ENCODE peak calls at places on chromosomes 13 and 19, in eight cellular contexts. M is AG04450, P is suprapubic skin, B is mesothelial cell of epicardium, N is thoracic aorta, E is lower leg skin, R is endothelial cell of umbilical vein, A is fibroblast of villous mesenchyme. C is an unnamed sample.

GRCh38 chr19:13864513-13865242 is 12.3 kb upstream of the NANOS3 start:
- DNase-seq in P (no peak), N (no peak), M (no peak), A (no peak), B (no peak), E (no peak), R (no peak), C (no peak)

GRCh38 chr13:105541565-105541964 is 993.9 kb downstream of the EFNB2 start:
- DNase-seq in M (no peak), E (no peak), P (no peak), A (no peak), B (no peak), R (no peak), N (no peak), C (no peak)

GRCh38 chr19:2180114-2180513 is 16.4 kb downstream of the DOT1L start:
- DNase-seq in A (no peak), E (no peak), B (no peak), P (no peak), R (no peak), M (no peak), N (no peak), C (no peak)

GRCh38 chr19:7618366-7618765 is 11.0 kb downstream of the XAB2 start:
- DNase-seq in B (no peak), E (no peak), R (no peak), N (no peak), P (no peak), A (no peak), M (no peak), C (no peak)

GRCh38 chr13:21322304-21322965 is 136.7 kb downstream of the ZDHHC20 start:
- DNase-seq in R (no peak), P (no peak), A (no peak), E (no peak), B (no peak), N (no peak), M (no peak), C (no peak)

GRCh38 chr19:5430237-5430636 is 25.0 kb upstream of the ZNRF4 start:
- DNase-seq in A (no peak), E (no peak), R (no peak), M (no peak), P (no peak), B (no peak), N (no peak), C (no peak)

GRCh38 chr13:46179576-46180368 is 2.2 kb downstream of the LCP1 start:
- DNase-seq in B (no peak), E (peak), A (no peak), M (no peak), R (no peak), P (no peak), N (peak), C (no peak)

GRCh38 chr13:18995259-18995873 is 186.3 kb downstream of the TUBA3C start:
- DNase-seq in B (no peak), A (no peak), N (no peak), P (no peak), R (no peak), E (no peak), M (no peak), C (no peak)

GRCh38 chr13:39036212-39036611 is 1.7 kb downstream of the PROSER1 start:
- DNase-seq in N (no peak), E (no peak), P (no peak), M (no peak), B (no peak), R (no peak), A (peak), C (no peak)

GRCh38 chr19:48967346-48968178 is 2.5 kb downstream of the FTL start:
- DNase-seq in A (peak), P (no peak), N (no peak), R (no peak), B (no peak), M (no peak), E (no peak), C (no peak)

GRCh38 chr19:46766569-46767317 is 20.5 kb upstream of the STRN4 start:
- DNase-seq in A (no peak), M (no peak), R (peak), P (no peak), B (no peak), E (no peak), N (no peak), C (no peak)
- TF ChIP-seq CTCF in A (peak), M (peak), R (peak), P (no peak), B (peak), E (no peak), N (peak), C (peak)

DNA sequence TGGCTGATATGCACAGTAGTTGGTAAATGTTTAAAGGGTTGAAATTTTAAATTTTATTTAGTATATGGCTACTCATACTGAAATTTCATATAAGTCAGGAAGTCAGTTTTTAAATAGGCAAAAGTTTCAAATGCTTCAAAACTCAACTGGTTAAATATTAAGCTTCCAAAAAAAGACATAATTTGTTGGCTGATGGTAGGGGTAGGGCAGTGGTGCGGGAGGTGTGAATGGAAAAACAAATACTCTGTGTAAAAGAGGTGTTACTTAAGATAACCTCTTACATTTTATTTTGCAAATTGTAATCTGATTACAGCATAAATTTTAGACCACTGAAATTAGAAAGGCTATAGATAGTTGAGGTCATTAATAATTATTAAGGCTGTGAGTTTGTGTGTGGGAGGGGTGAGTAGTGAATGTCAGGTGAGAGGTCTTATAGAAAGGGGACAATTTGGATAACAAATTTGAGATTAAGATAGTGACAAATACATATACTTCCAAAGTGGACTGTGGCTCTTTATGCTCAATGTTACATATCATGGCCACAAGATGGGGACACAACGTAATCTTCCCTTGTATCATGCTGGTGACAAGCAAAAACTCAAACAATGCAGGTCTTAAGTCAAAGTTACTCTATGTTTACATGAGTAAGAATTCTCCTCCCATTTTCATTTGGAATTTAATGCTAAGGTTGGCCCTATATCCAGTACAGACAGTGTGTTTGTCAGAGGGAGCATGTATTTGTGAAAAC is 36.6 kb upstream of the OXGR1 start:
- DNase-seq in P (no peak), N (no peak), M (peak), E (no peak), R (peak), A (peak), B (no peak), C (no peak)
- TF ChIP-seq CTCF in P (no peak), N (no peak), M (peak), E (no peak), R (peak), A (peak), B (no peak), C (peak)

DNA sequence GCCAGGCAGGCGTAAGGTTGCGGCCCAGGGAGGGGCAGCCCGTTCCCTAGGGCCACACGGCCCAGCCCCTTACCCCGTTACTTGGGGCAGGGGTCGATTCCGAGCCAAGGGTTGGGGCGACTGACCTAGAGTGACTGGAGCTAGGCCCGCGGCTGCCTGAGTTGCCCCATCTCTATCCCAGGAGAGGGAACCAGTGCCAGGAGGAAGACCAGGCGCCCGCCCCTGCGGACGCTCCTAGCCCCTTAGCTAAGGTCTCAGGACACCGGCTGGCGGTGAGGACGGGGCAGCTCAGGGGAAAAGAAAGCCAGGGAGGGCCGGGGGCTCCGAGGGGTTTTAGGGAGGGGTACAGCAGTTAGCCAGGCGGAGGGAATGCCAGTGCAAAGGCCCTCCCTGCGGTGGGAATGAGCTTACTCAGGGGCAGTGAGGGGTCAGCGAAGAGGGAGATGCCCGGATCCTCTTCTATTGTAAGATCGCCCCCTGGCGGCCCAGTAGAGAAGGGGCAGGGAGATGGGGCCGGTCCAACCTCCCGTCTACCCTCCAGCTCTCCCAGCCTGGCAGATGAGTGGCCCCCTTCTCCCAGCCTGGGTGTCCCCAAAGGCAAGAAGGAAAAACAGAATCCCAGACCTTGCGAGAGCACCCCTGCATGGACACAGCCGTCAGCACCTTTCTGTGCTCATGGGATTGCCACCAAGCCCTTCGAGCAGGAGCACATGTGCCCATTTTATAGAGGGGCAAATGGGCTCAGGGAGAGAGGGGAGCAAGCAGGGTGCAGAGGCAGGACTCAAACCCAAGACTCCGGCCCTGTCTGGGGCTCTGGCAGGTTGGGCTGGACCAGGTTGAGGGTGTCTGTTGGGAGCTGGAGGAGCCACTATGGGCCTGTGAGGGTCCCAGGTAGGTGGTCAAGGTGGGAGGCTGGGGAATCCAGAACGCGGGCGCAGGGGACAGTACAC is 16.3 kb downstream of the CILP2 start:
- DNase-seq in A (peak), N (no peak), P (no peak), M (no peak), B (no peak), E (no peak), R (no peak), C (no peak)
- TF ChIP-seq CTCF in A (peak), N (peak), P (peak), M (peak), B (peak), E (no peak), R (peak), C (peak)

GRCh38 chr19:27774337-27774736 is 1438.6 kb downstream of the UQCRFS1 start:
- DNase-seq in R (no peak), N (no peak), E (no peak), B (no peak), A (no peak), M (no peak), P (no peak), C (no peak)
- TF ChIP-seq CTCF in R (peak), N (no peak), E (no peak), B (peak), A (peak), M (peak), P (no peak), C (peak)

GRCh38 chr13:100106705-100107104 is 17.8 kb downstream of the PCCA start:
- DNase-seq in A (no peak), M (no peak), R (no peak), N (no peak), P (no peak), E (no peak), B (no peak), C (no peak)

GRCh38 chr13:100115693-100116254 is 26.9 kb downstream of the PCCA start:
- DNase-seq in M (no peak), E (no peak), R (no peak), A (no peak), P (no peak), B (no peak), N (no peak), C (no peak)

GRCh38 chr13:100110269-100110668 is 21.4 kb downstream of the PCCA start:
- DNase-seq in P (no peak), N (no peak), A (no peak), B (no peak), R (no peak), E (no peak), M (no peak), C (no peak)

GRCh38 chr13:100108913-100109507 is 20.1 kb downstream of the PCCA start:
- DNase-seq in E (no peak), M (no peak), B (no peak), P (no peak), N (no peak), A (no peak), R (no peak), C (no peak)

DNA sequence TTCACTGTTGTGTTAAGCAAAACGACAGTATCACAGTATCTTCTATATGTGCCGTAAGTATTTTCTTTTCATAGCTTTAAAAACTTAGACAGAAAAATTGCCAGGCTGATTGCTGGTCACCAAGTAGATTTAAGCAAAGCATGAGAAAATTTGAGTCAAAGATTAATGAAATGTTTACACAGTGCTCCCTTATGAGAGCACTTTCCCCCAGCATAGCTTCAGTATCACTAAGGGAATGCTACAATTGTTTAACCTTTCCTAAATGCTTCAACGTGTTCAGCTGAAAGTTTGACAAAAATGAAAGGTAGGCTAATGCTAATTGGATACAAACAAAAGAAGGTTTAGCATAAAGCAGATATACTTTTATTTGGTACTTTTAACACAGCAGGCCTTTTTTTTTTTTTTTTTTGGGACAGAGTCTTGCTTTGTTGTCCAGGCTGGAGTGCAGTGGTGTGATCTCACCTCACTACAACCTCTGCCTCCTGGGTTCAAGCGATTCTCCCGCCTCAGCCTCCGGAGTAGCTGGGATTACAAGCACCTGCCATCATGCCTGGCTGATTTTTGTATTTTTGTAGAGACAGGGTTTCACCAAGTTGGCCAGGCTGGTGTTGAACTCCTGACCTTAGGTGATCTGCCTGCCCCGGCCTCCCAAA is 23.4 kb downstream of the PCCA start:
- DNase-seq in N (no peak), B (no peak), P (no peak), R (no peak), M (no peak), A (no peak), E (no peak), C (no peak)
- TF ChIP-seq CTCF in N (no peak), B (no peak), P (no peak), R (no peak), M (no peak), A (no peak), E (no peak), C (no peak)

DNA sequence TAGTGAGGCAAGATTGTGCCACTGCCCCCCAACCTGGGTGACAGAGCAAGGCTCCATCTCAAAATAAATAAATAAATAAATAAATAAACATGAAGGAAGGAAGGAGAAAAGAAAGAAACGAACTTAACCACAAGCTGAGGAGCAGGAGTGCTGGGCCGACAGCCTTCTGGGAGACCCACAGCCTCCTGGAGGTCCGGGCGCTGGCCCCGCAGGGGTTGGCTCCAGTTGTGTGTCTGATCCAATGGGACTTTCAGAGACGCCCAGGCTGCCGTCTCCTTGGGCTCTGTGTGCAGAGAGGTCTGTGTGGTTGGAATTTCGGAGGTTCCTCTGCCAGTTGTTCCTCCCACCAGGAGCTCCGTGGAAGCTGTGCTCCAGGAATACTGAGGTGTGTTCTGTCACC is 36.0 kb upstream of the MCF2L start:
- DNase-seq in A (no peak), R (no peak), N (no peak), P (no peak), E (no peak), M (no peak), B (no peak), C (no peak)
- TF ChIP-seq CTCF in A (no peak), R (no peak), N (no peak), P (no peak), E (no peak), M (no peak), B (no peak), C (no peak)

GRCh38 chr19:36378625-36379509 is at the start of gene ZFP14:
- DNase-seq in N (peak), P (peak), M (peak), A (peak), E (peak), R (peak), B (peak), C (peak)
- TF ChIP-seq CTCF in N (peak), P (no peak), M (peak), A (peak), E (no peak), R (no peak), B (no peak), C (no peak)

DNA sequence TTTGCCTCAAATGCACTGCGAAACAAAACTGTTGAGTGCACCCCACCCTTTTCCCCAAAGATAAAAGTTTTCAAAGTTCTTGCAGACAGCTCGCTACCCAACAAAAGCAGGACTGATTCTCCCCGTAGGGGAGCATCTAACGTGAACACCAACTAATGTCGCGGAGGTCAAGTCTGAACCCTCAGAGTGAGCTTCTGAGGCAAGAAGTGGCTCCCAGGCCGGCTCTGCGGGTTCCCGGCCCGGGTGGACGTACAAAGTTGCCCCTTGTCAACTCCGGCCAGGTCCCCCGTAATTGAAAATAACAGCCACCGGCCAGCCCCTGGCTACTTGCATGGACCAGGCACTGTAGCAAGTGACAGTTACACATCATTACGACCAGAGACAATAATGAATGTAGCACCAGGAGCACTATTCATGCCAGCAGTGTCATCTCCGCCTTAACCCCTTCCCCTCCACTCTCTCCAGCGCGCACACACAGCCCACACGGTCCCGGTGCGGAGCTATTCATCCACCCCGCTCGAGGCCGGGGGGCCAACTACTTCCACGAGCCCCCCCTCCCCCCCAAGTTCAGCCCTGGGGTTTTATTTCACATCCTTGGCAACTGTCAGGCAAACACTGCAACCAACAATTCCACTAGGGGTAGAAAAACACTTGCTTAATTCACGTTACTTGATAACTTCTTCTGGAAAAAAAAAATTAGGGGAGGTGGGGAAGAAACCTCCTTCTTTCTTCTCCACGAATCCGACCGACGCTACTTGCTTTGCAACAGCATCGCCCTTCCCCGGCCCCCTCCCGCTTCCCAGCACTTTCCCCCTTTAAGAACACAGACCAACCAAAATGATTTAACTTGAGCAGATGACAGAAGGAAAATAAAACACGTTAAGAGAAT is 1.2 kb downstream of the KLF12 start:
- DNase-seq in E (no peak), R (peak), A (peak), B (no peak), P (peak), N (no peak), M (no peak), C (peak)
- TF ChIP-seq CTCF in E (no peak), R (no peak), A (no peak), B (no peak), P (no peak), N (no peak), M (no peak), C (no peak)

GRCh38 chr19:51339687-51340656 is 2.0 kb downstream of the VSIG10L start:
- DNase-seq in M (peak), N (peak), E (peak), P (peak), A (peak), B (peak), R (peak), C (peak)
- TF ChIP-seq CTCF in M (no peak), N (peak), E (no peak), P (peak), A (no peak), B (peak), R (peak), C (peak)

DNA sequence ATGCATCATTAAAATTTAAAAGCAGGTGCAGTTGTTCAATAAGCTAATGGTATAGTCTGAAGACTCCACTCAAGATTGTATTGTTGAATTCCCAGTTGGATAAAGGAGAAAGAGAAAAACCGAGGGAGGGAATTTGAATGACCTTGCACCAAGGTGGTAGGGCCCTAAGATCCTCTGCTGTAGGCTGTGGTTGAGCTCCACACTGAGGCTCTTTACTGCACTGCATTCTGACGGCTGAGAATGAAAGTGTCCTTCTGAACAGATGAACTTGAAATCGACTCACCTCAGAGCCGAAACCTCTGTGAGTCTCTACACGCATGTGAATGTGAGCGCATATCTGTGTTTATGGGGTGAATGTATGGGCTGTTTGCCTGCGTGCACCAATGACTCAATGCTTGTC is 388.9 kb upstream of the DACH1 start:
- DNase-seq in B (no peak), M (no peak), A (peak), N (no peak), R (peak), P (no peak), E (no peak), C (no peak)
- TF ChIP-seq CTCF in B (no peak), M (no peak), A (peak), N (no peak), R (peak), P (no peak), E (no peak), C (peak)

C was measured in type B pancreatic cell.